ENCODE peak calls at places on chromosome 21, in eight cellular contexts. L is HFFc6, Y is cardiac fibroblast, B is testis, P is endothelial cell, T is body of pancreas, G is PC-3, J is B cell. R is an unnamed sample.

GRCh38 chr21:14573244-14573643 is 27.1 kb upstream of the SAMSN1 start:
- DNase-seq in L (no peak), P (no peak), G (no peak), J (no peak), T (no peak), B (no peak), Y (no peak), R (no peak)

GRCh38 chr21:28827422-28827821 is 165.3 kb downstream of the LTN1 start:
- DNase-seq in P (no peak), Y (peak; percentile 38), L (peak; percentile 25), B (no peak), T (no peak), J (no peak), G (no peak), R (no peak)

GRCh38 chr21:45142469-45142868 is 68.1 kb downstream of the ADARB1 start:
- DNase-seq in Y (peak; percentile 70), P (no peak), B (no peak), L (peak; percentile 39), J (no peak), G (no peak), T (peak; percentile 57), R (peak; percentile 79)

GRCh38 chr21:36419996-36420395 is 34.8 kb downstream of the CHAF1B start:
- DNase-seq in G (peak; percentile 90), L (peak; percentile 75), Y (peak; percentile 96), P (peak; percentile 86), J (peak; percentile 51), B (peak; percentile 86), T (peak; percentile 85), R (peak; percentile 72)

GRCh38 chr21:36630485-36631206 is 68.3 kb upstream of the SIM2 start:
- DNase-seq in P (peak; percentile 81), L (no peak), G (peak; percentile 80), Y (peak; percentile 65), T (peak; percentile 70), J (peak; percentile 51), B (peak; percentile 81), R (no peak)

GRCh38 chr21:41256771-41257702 is 59.6 kb upstream of the FAM3B start:
- DNase-seq in T (no peak), L (no peak), G (no peak), J (no peak), Y (no peak), P (no peak), B (no peak), R (no peak)

GRCh38 chr21:18840239-18840638 is 436.7 kb upstream of the TMPRSS15 start:
- DNase-seq in P (no peak), T (no peak), G (peak; percentile 75), J (no peak), Y (peak; percentile 16), L (no peak), B (no peak), R (no peak)

GRCh38 chr21:44450402-44450801 is 4.9 kb upstream of the LRRC3 start:
- DNase-seq in G (no peak), L (no peak), J (no peak), P (no peak), Y (no peak), T (no peak), B (no peak), R (no peak)

GRCh38 chr21:46051821-46052675 is 45.9 kb upstream of the COL6A2 start:
- DNase-seq in Y (no peak), P (no peak), G (no peak), B (no peak), L (no peak), J (no peak), T (no peak), R (no peak)

GRCh38 chr21:17550671-17551308 is 37.9 kb downstream of the CXADR start:
- DNase-seq in P (no peak), J (no peak), G (no peak), L (no peak), B (no peak), T (no peak), Y (no peak), R (no peak)

GRCh38 chr21:31248598-31248997 is 95.5 kb downstream of the TIAM1 start:
- DNase-seq in P (no peak), Y (peak; percentile 82), L (no peak), T (no peak), J (no peak), G (peak; percentile 84), B (no peak), R (no peak)

GRCh38 chr21:27570306-27570868 is 603.5 kb upstream of the ADAMTS5 start:
- DNase-seq in Y (peak; percentile 96), G (peak; percentile 67), T (peak; percentile 37), J (no peak), P (no peak), B (peak; percentile 77), L (peak; percentile 85), R (no peak)

GRCh38 chr21:21463456-21463855 is 465.2 kb downstream of the NCAM2 start:
- DNase-seq in J (no peak), L (no peak), G (no peak), Y (no peak), P (peak; percentile 8), T (no peak), B (no peak), R (no peak)

GRCh38 chr21:46048926-46049889 is 48.7 kb upstream of the COL6A2 start:
- DNase-seq in L (peak; percentile 98), B (peak; percentile 88), J (no peak), Y (peak; percentile 100), P (no peak), T (peak; percentile 59), G (peak; percentile 94), R (peak; percentile 99)

GRCh38 chr21:46486481-46487000 is 27.9 kb downstream of the DIP2A start:
- DNase-seq in G (no peak), Y (no peak), J (no peak), B (no peak), L (no peak), T (no peak), P (no peak), R (no peak)

GRCh38 chr21:39582749-39583148 is 30.0 kb upstream of the B3GALT5 start:
- DNase-seq in Y (no peak), G (no peak), T (no peak), L (no peak), B (no peak), P (no peak), J (no peak), R (no peak)

GRCh38 chr21:29293495-29293894 is 5.2 kb upstream of the BACH1 start:
- DNase-seq in Y (no peak), G (no peak), T (no peak), B (no peak), L (no peak), P (no peak), J (peak; percentile 76), R (no peak)

GRCh38 chr21:38712076-38712475 is 93.7 kb upstream of the ETS2 start:
- DNase-seq in P (peak; percentile 44), J (no peak), T (no peak), Y (peak; percentile 62), G (peak; percentile 72), B (peak; percentile 52), L (peak; percentile 40), R (peak; percentile 32)

GRCh38 chr21:18164933-18165332 is 79.7 kb upstream of the CHODL start:
- DNase-seq in J (no peak), T (no peak), P (no peak), L (no peak), B (peak; percentile 24), G (peak; percentile 2), Y (no peak), R (no peak)

GRCh38 chr21:16587141-16587570 is 857.4 kb downstream of the USP25 start:
- DNase-seq in B (peak; percentile 64), J (no peak), G (peak; percentile 46), T (peak; percentile 90), P (no peak), Y (peak; percentile 93), L (peak; percentile 69), R (no peak)

GRCh38 chr21:29144736-29145353 is 14.4 kb downstream of the MAP3K7CL start:
- DNase-seq in G (peak; percentile 23), J (no peak), T (no peak), P (no peak), Y (peak; percentile 70), L (peak; percentile 21), B (no peak), R (no peak)

GRCh38 chr21:24428539-24429186 is 1178.6 kb downstream of the MRPL39 start:
- DNase-seq in P (no peak), G (no peak), B (no peak), T (no peak), J (peak; percentile 17), L (no peak), Y (no peak), R (no peak)

GRCh38 chr21:36697473-36698159 is 1.3 kb upstream of the SIM2 start:
- DNase-seq in J (no peak), P (peak; percentile 50), G (no peak), L (no peak), T (no peak), B (no peak), Y (no peak), R (no peak)

GRCh38 chr21:36806103-36806502 is 107.2 kb downstream of the SIM2 start:
- DNase-seq in L (no peak), Y (peak; percentile 33), P (no peak), G (no peak), T (no peak), J (no peak), B (no peak), R (no peak)

GRCh38 chr21:46153259-46154154 is 1.9 kb downstream of the FTCD start:
- DNase-seq in Y (peak; percentile 49), B (peak; percentile 73), J (no peak), G (peak; percentile 51), P (peak; percentile 79), T (peak; percentile 73), L (peak; percentile 8), R (no peak)

GRCh38 chr21:42574234-42575027 is 60.8 kb downstream of the SLC37A1 start:
- DNase-seq in Y (peak; percentile 38), J (no peak), T (no peak), B (peak; percentile 11), P (no peak), L (no peak), G (no peak), R (peak; percentile 39)
- TF ChIP-seq CTCF in Y (peak; percentile 49), J (no peak), T (no peak), B (no peak), P (no peak), L (peak; percentile 22), G (peak; percentile 62), R (peak; percentile 74)

GRCh38 chr21:32383812-32384211 is 9.0 kb downstream of the URB1 start:
- DNase-seq in T (no peak), L (no peak), G (peak; percentile 37), B (no peak), J (no peak), P (no peak), Y (no peak), R (no peak)
- TF ChIP-seq CTCF in T (no peak), L (no peak), G (peak; percentile 47), B (no peak), J (no peak), P (no peak), Y (no peak), R (no peak)

DNA sequence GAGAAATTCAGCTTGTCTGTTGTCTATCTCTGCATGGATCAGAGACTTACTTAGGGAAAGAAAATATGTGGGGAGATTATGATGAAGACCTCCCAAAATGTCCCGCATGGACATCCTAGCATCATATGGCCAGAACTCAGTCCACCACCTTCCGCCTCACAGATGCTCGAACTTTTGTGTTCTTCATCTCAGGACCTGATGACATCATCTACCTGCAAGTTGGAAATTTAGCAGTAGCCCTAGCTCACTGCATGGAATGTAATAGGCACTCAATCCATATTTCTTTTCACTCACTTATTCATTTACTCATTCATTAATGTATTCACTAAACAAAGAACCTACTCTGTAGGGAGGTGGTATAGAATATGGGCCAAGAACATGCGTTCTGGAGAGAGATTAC is 96.8 kb downstream of the CLIC6 start:
- DNase-seq in G (no peak), P (no peak), J (no peak), B (no peak), Y (no peak), L (no peak), T (no peak), R (no peak)
- TF ChIP-seq CTCF in G (no peak), P (no peak), J (no peak), B (no peak), Y (no peak), L (no peak), T (no peak), R (no peak)

GRCh38 chr21:25970254-25970930 is 200.2 kb downstream of the APP start:
- DNase-seq in T (no peak), Y (peak; percentile 58), G (peak; percentile 66), B (peak; percentile 72), L (no peak), P (no peak), J (no peak), R (no peak)
- TF ChIP-seq CTCF in T (no peak), Y (no peak), G (no peak), B (no peak), L (no peak), P (no peak), J (no peak), R (no peak)